ENCODE peak calls at places on chromosomes 6 and 20, in five cellular contexts. T is esophagus squamous epithelium, O is KBM-7, M is PC-9, Y is DMS79 treated with DMSO at 0.1 percent for 48 hours. A is an unnamed sample.

GRCh38 chr6:18154507-18155272 is at the start of gene TPMT:
- DNase-seq in T (no peak), O (no peak), M (no peak), Y (peak), A (peak)

GRCh38 chr20:35772563-35773058 is 796 bp downstream of the PHF20 start:
- DNase-seq in T (no peak), O (no peak), M (no peak), Y (no peak), A (no peak)

GRCh38 chr6:163132050-163132750 is 282.3 kb upstream of the QKI start:
- DNase-seq in T (no peak), O (no peak), M (no peak), Y (no peak), A (no peak)

GRCh38 chr6:3731700-3732099 is 19.8 kb downstream of the PXDC1 start:
- DNase-seq in T (no peak), O (no peak), M (no peak), Y (no peak), A (no peak)

GRCh38 chr20:461254-462198 is 807 bp downstream of the TBC1D20 start:
- DNase-seq in T (no peak), O (peak), M (no peak), Y (peak), A (peak)

GRCh38 chr6:134316733-134317431 is 1.0 kb downstream of the SGK1 start:
- DNase-seq in T (no peak), O (no peak), M (no peak), Y (peak), A (no peak)

GRCh38 chr6:52582996-52583395 is 6.1 kb upstream of the TRAM2 start:
- DNase-seq in T (no peak), O (no peak), M (no peak), Y (no peak), A (no peak)

GRCh38 chr20:49906615-49907154 is 8.6 kb downstream of the SPATA2 start:
- DNase-seq in T (no peak), O (no peak), M (no peak), Y (no peak), A (no peak)

GRCh38 chr6:40996591-40997247 is 42.3 kb downstream of the UNC5CL start:
- DNase-seq in T (no peak), O (no peak), M (peak), Y (peak), A (no peak)

GRCh38 chr6:11700118-11700718 is 78.4 kb downstream of the ADTRP start:
- DNase-seq in T (no peak), O (peak), M (peak), Y (peak), A (no peak)

GRCh38 chr6:88492241-88492640 is 326.1 kb upstream of the CNR1 start:
- DNase-seq in T (no peak), O (no peak), M (no peak), Y (no peak), A (no peak)

GRCh38 chr20:3720068-3720467 is 7.7 kb upstream of the SIGLEC1 start:
- DNase-seq in T (no peak), O (no peak), M (no peak), Y (no peak), A (no peak)

GRCh38 chr6:93586316-93586715 is 167.0 kb upstream of the EPHA7 start:
- DNase-seq in T (no peak), O (no peak), M (no peak), Y (no peak), A (no peak)

GRCh38 chr20:62846528-62846890 is 15.1 kb downstream of the TCFL5 start:
- DNase-seq in T (no peak), O (no peak), M (peak), Y (no peak), A (no peak)

GRCh38 chr20:8602389-8603116 is 466.3 kb upstream of the PLCB4 start:
- DNase-seq in T (no peak), O (no peak), M (no peak), Y (no peak), A (no peak)

GRCh38 chr6:7108196-7108963 is 619 bp downstream of the RREB1 start:
- DNase-seq in T (no peak), O (no peak), M (no peak), Y (no peak), A (peak)

GRCh38 chr6:16438677-16439615 is 200.6 kb downstream of the GMPR start:
- DNase-seq in T (no peak), O (no peak), M (no peak), Y (no peak), A (no peak)

GRCh38 chr6:28817808-28818145 is 106.0 kb downstream of the TRIM27 start:
- DNase-seq in T (no peak), O (no peak), M (no peak), Y (no peak), A (no peak)

GRCh38 chr6:44356432-44356950 is 14.0 kb downstream of the SPATS1 start:
- DNase-seq in T (no peak), O (peak), M (no peak), Y (no peak), A (no peak)

GRCh38 chr6:14734416-14735340 is 511.2 kb upstream of the JARID2 start:
- DNase-seq in T (no peak), O (peak), M (no peak), Y (no peak), A (no peak)

GRCh38 chr6:14792118-14792955 is 453.5 kb upstream of the JARID2 start:
- DNase-seq in T (no peak), O (peak), M (no peak), Y (peak), A (no peak)

GRCh38 chr6:40956871-40957270 is 82.2 kb downstream of the UNC5CL start:
- DNase-seq in T (no peak), O (no peak), M (no peak), Y (no peak), A (no peak)

GRCh38 chr6:41449399-41450245 is 96.6 kb upstream of the FOXP4 start:
- DNase-seq in T (no peak), O (no peak), M (no peak), Y (peak), A (no peak)

GRCh38 chr6:33201147-33201545 is 479 bp downstream of the SLC39A7 start:
- DNase-seq in T (no peak), O (no peak), M (no peak), Y (no peak), A (peak)

GRCh38 chr6:27334141-27334540 is 22.1 kb upstream of the POM121L2 start:
- DNase-seq in T (no peak), O (no peak), M (no peak), Y (no peak), A (no peak)

GRCh38 chr6:142300302-142300701 is 1.5 kb upstream of the ADGRG6 start:
- DNase-seq in T (no peak), O (no peak), M (no peak), Y (no peak), A (no peak)

GRCh38 chr6:54183616-54184015 is 72.4 kb downstream of the MLIP start:
- DNase-seq in T (no peak), O (no peak), M (no peak), Y (no peak), A (no peak)

GRCh38 chr6:55886185-55886836 is 10.9 kb upstream of the BMP5 start:
- DNase-seq in T (no peak), O (peak), M (no peak), Y (peak), A (no peak)

GRCh38 chr6:71082033-71082620 is 125.3 kb upstream of the B3GAT2 start:
- DNase-seq in T (no peak), O (no peak), M (no peak), Y (peak), A (no peak)

GRCh38 chr20:47316776-47317126 is 39.7 kb downstream of the ZMYND8 start:
- DNase-seq in T (no peak), O (no peak), M (no peak), Y (no peak), A (no peak)

GRCh38 chr6:157864185-157864761 is 41.2 kb downstream of the SNX9 start:
- DNase-seq in T (no peak), O (no peak), M (no peak), Y (no peak), A (no peak)

GRCh38 chr6:125944434-125944816 is 12.1 kb upstream of the HINT3 start:
- DNase-seq in T (no peak), O (peak), M (peak), Y (no peak), A (no peak)

GRCh38 chr6:37807656-37808055 is 11.9 kb upstream of the ZFAND3 start:
- DNase-seq in T (no peak), O (no peak), M (no peak), Y (peak), A (no peak)

GRCh38 chr20:59003836-59004492 is 3.1 kb downstream of the CTSZ start:
- DNase-seq in T (no peak), O (no peak), M (no peak), Y (no peak), A (peak)

GRCh38 chr6:3139090-3139903 is 18.0 kb downstream of the TUBB2A start:
- DNase-seq in T (no peak), O (peak), M (no peak), Y (peak), A (no peak)

GRCh38 chr6:35717449-35718353 is 19.1 kb upstream of the ARMC12 start:
- DNase-seq in T (no peak), O (peak), M (no peak), Y (no peak), A (no peak)

GRCh38 chr6:111646942-111647341 is 41.3 kb upstream of the TRAF3IP2 start:
- DNase-seq in T (no peak), O (no peak), M (no peak), Y (no peak), A (no peak)

GRCh38 chr6:89122625-89123024 is 4.8 kb upstream of the SRSF12 start:
- DNase-seq in T (no peak), O (peak), M (peak), Y (peak), A (no peak)